ENCODE peak calls at places on chromosomes 2 and 18, in nine cellular contexts. One of them, this sample, is unnamed.

GRCh38 chr2:223626713-223627112 is 24.6 kb upstream of the SCG2 start:
- DNase-seq in cardiac fibroblast: peak; percentile 81
- DNase-seq in left lung: no peak
- DNase-seq in GM20000: no peak
- DNase-seq in GM12865: no peak
- DNase-seq in fibroblast of mammary gland: peak; percentile 65
- DNase-seq in WTC11: no peak
- DNase-seq in coronary artery: no peak
- DNase-seq in CD14-positive monocyte: no peak
- DNase-seq in this sample: no peak

GRCh38 chr18:46418657-46419260 is 238.3 kb downstream of the LOXHD1 start:
- DNase-seq in cardiac fibroblast: no peak
- DNase-seq in left lung: no peak
- DNase-seq in GM20000: no peak
- DNase-seq in GM12865: peak; percentile 20
- DNase-seq in fibroblast of mammary gland: no peak
- DNase-seq in WTC11: no peak
- DNase-seq in coronary artery: no peak
- DNase-seq in CD14-positive monocyte: no peak
- DNase-seq in this sample: peak; percentile 28

GRCh38 chr2:111664451-111664850 is 219.5 kb downstream of the ANAPC1 start:
- DNase-seq in cardiac fibroblast: no peak
- DNase-seq in left lung: no peak
- DNase-seq in GM20000: no peak
- DNase-seq in GM12865: no peak
- DNase-seq in fibroblast of mammary gland: no peak
- DNase-seq in WTC11: no peak
- DNase-seq in coronary artery: no peak
- DNase-seq in CD14-positive monocyte: no peak
- DNase-seq in this sample: no peak

GRCh38 chr2:235661136-235661535 is 167.3 kb downstream of the AGAP1 start:
- DNase-seq in cardiac fibroblast: no peak
- DNase-seq in left lung: no peak
- DNase-seq in GM20000: no peak
- DNase-seq in GM12865: no peak
- DNase-seq in fibroblast of mammary gland: peak; percentile 44
- DNase-seq in WTC11: no peak
- DNase-seq in coronary artery: no peak
- DNase-seq in CD14-positive monocyte: no peak
- DNase-seq in this sample: no peak

GRCh38 chr2:216082388-216082733 is 642 bp downstream of the TMEM169 start:
- DNase-seq in cardiac fibroblast: no peak
- DNase-seq in left lung: no peak
- DNase-seq in GM20000: peak; percentile 29
- DNase-seq in GM12865: no peak
- DNase-seq in fibroblast of mammary gland: no peak
- DNase-seq in WTC11: no peak
- DNase-seq in coronary artery: no peak
- DNase-seq in CD14-positive monocyte: no peak
- DNase-seq in this sample: no peak

GRCh38 chr2:56077352-56077915 is 106.4 kb upstream of the CCDC85A start:
- DNase-seq in cardiac fibroblast: peak; percentile 16
- DNase-seq in left lung: no peak
- DNase-seq in GM20000: no peak
- DNase-seq in GM12865: peak; percentile 23
- DNase-seq in fibroblast of mammary gland: peak; percentile 18
- DNase-seq in WTC11: peak; percentile 63
- DNase-seq in coronary artery: no peak
- DNase-seq in CD14-positive monocyte: no peak
- DNase-seq in this sample: peak; percentile 28

GRCh38 chr2:202237787-202238233 is 587 bp downstream of the SUMO1 start:
- DNase-seq in cardiac fibroblast: peak; percentile 55
- DNase-seq in left lung: peak; percentile 38
- DNase-seq in GM20000: peak; percentile 55
- DNase-seq in GM12865: peak; percentile 5
- DNase-seq in fibroblast of mammary gland: peak; percentile 48
- DNase-seq in WTC11: no peak
- DNase-seq in coronary artery: no peak
- DNase-seq in CD14-positive monocyte: no peak
- DNase-seq in this sample: peak; percentile 52

GRCh38 chr18:10490401-10491289 is 35.2 kb upstream of the NAPG start:
- DNase-seq in cardiac fibroblast: no peak
- DNase-seq in left lung: no peak
- DNase-seq in GM20000: peak; percentile 75
- DNase-seq in GM12865: peak; percentile 80
- DNase-seq in fibroblast of mammary gland: no peak
- DNase-seq in WTC11: peak; percentile 58
- DNase-seq in coronary artery: no peak
- DNase-seq in CD14-positive monocyte: peak; percentile 72
- DNase-seq in this sample: no peak

GRCh38 chr2:222950886-222951285 is 90.0 kb downstream of the ACSL3 start:
- DNase-seq in cardiac fibroblast: peak; percentile 62
- DNase-seq in left lung: no peak
- DNase-seq in GM20000: no peak
- DNase-seq in GM12865: no peak
- DNase-seq in fibroblast of mammary gland: peak; percentile 86
- DNase-seq in WTC11: no peak
- DNase-seq in coronary artery: no peak
- DNase-seq in CD14-positive monocyte: no peak
- DNase-seq in this sample: peak; percentile 30

GRCh38 chr2:16617282-16618266 is 48.1 kb downstream of the CYRIA start:
- DNase-seq in cardiac fibroblast: peak; percentile 67
- DNase-seq in left lung: no peak
- DNase-seq in GM20000: no peak
- DNase-seq in GM12865: no peak
- DNase-seq in fibroblast of mammary gland: peak; percentile 60
- DNase-seq in WTC11: peak; percentile 54
- DNase-seq in coronary artery: no peak
- DNase-seq in CD14-positive monocyte: no peak
- DNase-seq in this sample: peak; percentile 19

GRCh38 chr2:180289627-180290026 is 282.5 kb upstream of the CWC22 start:
- DNase-seq in cardiac fibroblast: no peak
- DNase-seq in left lung: no peak
- DNase-seq in GM20000: no peak
- DNase-seq in GM12865: no peak
- DNase-seq in fibroblast of mammary gland: no peak
- DNase-seq in WTC11: no peak
- DNase-seq in coronary artery: no peak
- DNase-seq in CD14-positive monocyte: no peak
- DNase-seq in this sample: no peak

GRCh38 chr18:39359636-39360035 is 1794.0 kb upstream of the CELF4 start:
- DNase-seq in cardiac fibroblast: no peak
- DNase-seq in left lung: no peak
- DNase-seq in GM20000: no peak
- DNase-seq in GM12865: no peak
- DNase-seq in fibroblast of mammary gland: no peak
- DNase-seq in WTC11: no peak
- DNase-seq in coronary artery: no peak
- DNase-seq in CD14-positive monocyte: no peak
- DNase-seq in this sample: no peak

GRCh38 chr2:231512222-231512621 is 18.0 kb downstream of the NMUR1 start:
- DNase-seq in cardiac fibroblast: peak; percentile 48
- DNase-seq in left lung: no peak
- DNase-seq in GM20000: no peak
- DNase-seq in GM12865: no peak
- DNase-seq in fibroblast of mammary gland: no peak
- DNase-seq in WTC11: no peak
- DNase-seq in coronary artery: peak; percentile 70
- DNase-seq in CD14-positive monocyte: no peak
- DNase-seq in this sample: no peak

GRCh38 chr2:122634261-122634660 is 878.8 kb downstream of the TSN start:
- DNase-seq in cardiac fibroblast: peak; percentile 90
- DNase-seq in left lung: no peak
- DNase-seq in GM20000: no peak
- DNase-seq in GM12865: no peak
- DNase-seq in fibroblast of mammary gland: peak; percentile 95
- DNase-seq in WTC11: no peak
- DNase-seq in coronary artery: no peak
- DNase-seq in CD14-positive monocyte: no peak
- DNase-seq in this sample: peak; percentile 41

DNA sequence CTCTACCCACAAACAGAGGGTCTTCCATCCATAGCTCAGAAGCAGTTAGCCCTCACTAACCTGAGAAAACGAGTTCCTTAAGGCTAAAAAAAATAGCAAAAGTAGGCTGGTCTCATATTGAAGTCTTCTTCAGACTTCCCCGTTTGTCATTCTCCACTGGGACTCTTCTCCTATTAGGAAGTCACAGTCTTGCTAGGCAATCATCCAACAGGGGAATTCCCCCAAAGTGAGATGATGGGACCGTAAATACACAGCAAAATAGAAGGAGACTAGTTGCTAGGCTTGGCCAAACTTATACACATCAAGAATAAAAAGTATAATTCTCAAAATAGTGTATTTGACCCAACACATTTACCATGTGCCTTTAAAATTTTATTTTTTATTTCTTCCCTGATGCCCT is 34.3 kb downstream of the COL6A3 start:
- DNase-seq in cardiac fibroblast: no peak
- DNase-seq in left lung: no peak
- DNase-seq in GM20000: no peak
- DNase-seq in GM12865: no peak
- DNase-seq in fibroblast of mammary gland: no peak
- DNase-seq in WTC11: no peak
- DNase-seq in coronary artery: no peak
- DNase-seq in CD14-positive monocyte: no peak
- DNase-seq in this sample: no peak
- TF ChIP-seq CTCF in cardiac fibroblast: no peak
- TF ChIP-seq CTCF in left lung: no peak
- TF ChIP-seq CTCF in GM20000: no peak
- TF ChIP-seq CTCF in GM12865: no peak
- TF ChIP-seq CTCF in fibroblast of mammary gland: no peak
- TF ChIP-seq CTCF in WTC11: no peak
- TF ChIP-seq CTCF in coronary artery: no peak
- TF ChIP-seq CTCF in CD14-positive monocyte: no peak
- TF ChIP-seq CTCF in this sample: no peak

GRCh38 chr18:45056907-45057306 is 376.2 kb downstream of the SETBP1 start:
- DNase-seq in cardiac fibroblast: no peak
- DNase-seq in left lung: no peak
- DNase-seq in GM20000: no peak
- DNase-seq in GM12865: no peak
- DNase-seq in fibroblast of mammary gland: no peak
- DNase-seq in WTC11: no peak
- DNase-seq in coronary artery: no peak
- DNase-seq in CD14-positive monocyte: no peak
- DNase-seq in this sample: peak; percentile 22
- TF ChIP-seq CTCF in cardiac fibroblast: no peak
- TF ChIP-seq CTCF in left lung: no peak
- TF ChIP-seq CTCF in GM20000: no peak
- TF ChIP-seq CTCF in GM12865: no peak
- TF ChIP-seq CTCF in fibroblast of mammary gland: no peak
- TF ChIP-seq CTCF in WTC11: no peak
- TF ChIP-seq CTCF in coronary artery: no peak
- TF ChIP-seq CTCF in CD14-positive monocyte: no peak
- TF ChIP-seq CTCF in this sample: no peak

DNA sequence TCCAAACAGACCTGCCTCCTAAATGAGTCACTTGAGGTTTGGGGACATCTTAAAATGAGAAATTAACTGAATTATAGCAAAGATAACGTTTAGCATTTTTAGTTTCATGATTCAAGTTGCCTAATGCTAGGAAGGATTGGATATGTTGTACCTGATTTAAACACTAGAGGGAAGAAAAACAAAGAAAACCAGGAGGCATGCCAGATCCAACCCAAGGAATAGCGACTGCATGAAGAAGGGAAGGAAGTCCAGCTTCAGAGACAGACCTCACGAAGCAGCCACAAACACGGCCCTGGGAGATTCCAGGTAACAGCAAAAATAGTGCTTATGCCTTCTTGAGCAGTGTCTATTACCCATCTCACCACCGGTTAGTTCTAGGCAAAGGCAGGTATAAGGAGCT is 499.9 kb upstream of the SPHKAP start:
- DNase-seq in cardiac fibroblast: peak; percentile 82
- DNase-seq in left lung: no peak
- DNase-seq in GM20000: no peak
- DNase-seq in GM12865: no peak
- DNase-seq in fibroblast of mammary gland: peak; percentile 73
- DNase-seq in WTC11: no peak
- DNase-seq in coronary artery: no peak
- DNase-seq in CD14-positive monocyte: no peak
- DNase-seq in this sample: peak; percentile 80
- TF ChIP-seq CTCF in cardiac fibroblast: peak; percentile 59
- TF ChIP-seq CTCF in left lung: peak; percentile 43
- TF ChIP-seq CTCF in GM20000: no peak
- TF ChIP-seq CTCF in GM12865: peak; percentile 10
- TF ChIP-seq CTCF in fibroblast of mammary gland: peak; percentile 63
- TF ChIP-seq CTCF in WTC11: no peak
- TF ChIP-seq CTCF in coronary artery: no peak
- TF ChIP-seq CTCF in CD14-positive monocyte: no peak
- TF ChIP-seq CTCF in this sample: peak; percentile 55

GRCh38 chr2:94759211-94759610 is 112.0 kb upstream of the TEKT4 start:
- DNase-seq in cardiac fibroblast: no peak
- DNase-seq in left lung: no peak
- DNase-seq in GM20000: no peak
- DNase-seq in GM12865: peak; percentile 41
- DNase-seq in fibroblast of mammary gland: no peak
- DNase-seq in WTC11: no peak
- DNase-seq in coronary artery: no peak
- DNase-seq in CD14-positive monocyte: no peak
- DNase-seq in this sample: no peak
- TF ChIP-seq CTCF in cardiac fibroblast: no peak
- TF ChIP-seq CTCF in left lung: no peak
- TF ChIP-seq CTCF in GM20000: no peak
- TF ChIP-seq CTCF in GM12865: no peak
- TF ChIP-seq CTCF in fibroblast of mammary gland: no peak
- TF ChIP-seq CTCF in WTC11: no peak
- TF ChIP-seq CTCF in coronary artery: no peak
- TF ChIP-seq CTCF in CD14-positive monocyte: no peak
- TF ChIP-seq CTCF in this sample: no peak

GRCh38 chr2:146873056-146873455 is 971.8 kb upstream of the ACVR2A start:
- DNase-seq in cardiac fibroblast: no peak
- DNase-seq in left lung: no peak
- DNase-seq in GM20000: no peak
- DNase-seq in GM12865: no peak
- DNase-seq in fibroblast of mammary gland: no peak
- DNase-seq in WTC11: no peak
- DNase-seq in coronary artery: no peak
- DNase-seq in CD14-positive monocyte: no peak
- DNase-seq in this sample: no peak

GRCh38 chr2:146869328-146869727 is 975.5 kb upstream of the ACVR2A start:
- DNase-seq in cardiac fibroblast: no peak
- DNase-seq in left lung: no peak
- DNase-seq in GM20000: no peak
- DNase-seq in GM12865: no peak
- DNase-seq in fibroblast of mammary gland: no peak
- DNase-seq in WTC11: no peak
- DNase-seq in coronary artery: no peak
- DNase-seq in CD14-positive monocyte: no peak
- DNase-seq in this sample: no peak

GRCh38 chr2:146870691-146871090 is 974.1 kb upstream of the ACVR2A start:
- DNase-seq in cardiac fibroblast: no peak
- DNase-seq in left lung: no peak
- DNase-seq in GM20000: no peak
- DNase-seq in GM12865: no peak
- DNase-seq in fibroblast of mammary gland: peak; percentile 10
- DNase-seq in WTC11: no peak
- DNase-seq in coronary artery: no peak
- DNase-seq in CD14-positive monocyte: no peak
- DNase-seq in this sample: no peak

GRCh38 chr2:146873646-146874259 is 971.1 kb upstream of the ACVR2A start:
- DNase-seq in cardiac fibroblast: no peak
- DNase-seq in left lung: no peak
- DNase-seq in GM20000: no peak
- DNase-seq in GM12865: no peak
- DNase-seq in fibroblast of mammary gland: peak; percentile 8
- DNase-seq in WTC11: no peak
- DNase-seq in coronary artery: no peak
- DNase-seq in CD14-positive monocyte: no peak
- DNase-seq in this sample: no peak

GRCh38 chr2:146874260-146874658 is 970.6 kb upstream of the ACVR2A start:
- DNase-seq in cardiac fibroblast: peak; percentile 77
- DNase-seq in left lung: no peak
- DNase-seq in GM20000: no peak
- DNase-seq in GM12865: no peak
- DNase-seq in fibroblast of mammary gland: peak; percentile 79
- DNase-seq in WTC11: no peak
- DNase-seq in coronary artery: no peak
- DNase-seq in CD14-positive monocyte: no peak
- DNase-seq in this sample: peak; percentile 59
- TF ChIP-seq CTCF in cardiac fibroblast: no peak
- TF ChIP-seq CTCF in left lung: no peak
- TF ChIP-seq CTCF in GM20000: no peak
- TF ChIP-seq CTCF in GM12865: no peak
- TF ChIP-seq CTCF in fibroblast of mammary gland: no peak
- TF ChIP-seq CTCF in WTC11: no peak
- TF ChIP-seq CTCF in coronary artery: no peak
- TF ChIP-seq CTCF in CD14-positive monocyte: no peak
- TF ChIP-seq CTCF in this sample: no peak